ENCODE peak calls at places on chromosome 3, in six cellular contexts. One of them, this sample, is unnamed.

GRCh38 chr3:100577382-100578008 is 31.9 kb upstream of the ADGRG7 start:
- DNase-seq in activated CD4-positive, alpha-beta T cell treated with anti-CD3 and anti-CD28 coated beads, Interleukin-2, amount 50 U/mL, for 4 hours: no peak
- DNase-seq in endothelial cell: no peak
- DNase-seq in B cell: no peak
- DNase-seq in RWPE2: no peak
- DNase-seq in stimulated activated CD4-positive, alpha-beta T cell treated with anti-CD3 and anti-CD28 coated beads, TNF-alpha, amount 100 ng/mL, for 48 hours: no peak
- DNase-seq in this sample: no peak

GRCh38 chr3:155555479-155556065 is 189.3 kb downstream of the PLCH1 start:
- DNase-seq in stimulated activated CD4-positive, alpha-beta T cell treated with anti-CD3 and anti-CD28 coated beads, TNF-alpha, amount 100 ng/mL, for 48 hours: no peak
- DNase-seq in B cell: no peak
- DNase-seq in RWPE2: no peak
- DNase-seq in endothelial cell: no peak
- DNase-seq in activated CD4-positive, alpha-beta T cell treated with anti-CD3 and anti-CD28 coated beads, Interleukin-2, amount 50 U/mL, for 4 hours: no peak
- DNase-seq in this sample: no peak

GRCh38 chr3:184227481-184227935 is 1.9 kb upstream of the VWA5B2 start:
- DNase-seq in B cell: peak
- DNase-seq in endothelial cell: peak
- DNase-seq in stimulated activated CD4-positive, alpha-beta T cell treated with anti-CD3 and anti-CD28 coated beads, TNF-alpha, amount 100 ng/mL, for 48 hours: peak
- DNase-seq in activated CD4-positive, alpha-beta T cell treated with anti-CD3 and anti-CD28 coated beads, Interleukin-2, amount 50 U/mL, for 4 hours: peak
- DNase-seq in RWPE2: no peak
- DNase-seq in this sample: peak

GRCh38 chr3:128548011-128548410 is 55.0 kb upstream of the GATA2 start:
- DNase-seq in B cell: no peak
- DNase-seq in activated CD4-positive, alpha-beta T cell treated with anti-CD3 and anti-CD28 coated beads, Interleukin-2, amount 50 U/mL, for 4 hours: no peak
- DNase-seq in endothelial cell: no peak
- DNase-seq in RWPE2: no peak
- DNase-seq in stimulated activated CD4-positive, alpha-beta T cell treated with anti-CD3 and anti-CD28 coated beads, TNF-alpha, amount 100 ng/mL, for 48 hours: no peak
- DNase-seq in this sample: no peak

GRCh38 chr3:13244695-13245449 is 171.6 kb upstream of the IQSEC1 start:
- DNase-seq in RWPE2: no peak
- DNase-seq in activated CD4-positive, alpha-beta T cell treated with anti-CD3 and anti-CD28 coated beads, Interleukin-2, amount 50 U/mL, for 4 hours: no peak
- DNase-seq in endothelial cell: no peak
- DNase-seq in B cell: no peak
- DNase-seq in stimulated activated CD4-positive, alpha-beta T cell treated with anti-CD3 and anti-CD28 coated beads, TNF-alpha, amount 100 ng/mL, for 48 hours: no peak
- DNase-seq in this sample: peak

GRCh38 chr3:120752865-120753264 is 10.3 kb downstream of the GTF2E1 start:
- DNase-seq in activated CD4-positive, alpha-beta T cell treated with anti-CD3 and anti-CD28 coated beads, Interleukin-2, amount 50 U/mL, for 4 hours: no peak
- DNase-seq in RWPE2: no peak
- DNase-seq in endothelial cell: no peak
- DNase-seq in stimulated activated CD4-positive, alpha-beta T cell treated with anti-CD3 and anti-CD28 coated beads, TNF-alpha, amount 100 ng/mL, for 48 hours: no peak
- DNase-seq in B cell: no peak
- DNase-seq in this sample: no peak

GRCh38 chr3:183275418-183275817 is 22.4 kb downstream of the B3GNT5 start:
- DNase-seq in stimulated activated CD4-positive, alpha-beta T cell treated with anti-CD3 and anti-CD28 coated beads, TNF-alpha, amount 100 ng/mL, for 48 hours: no peak
- DNase-seq in B cell: no peak
- DNase-seq in RWPE2: no peak
- DNase-seq in endothelial cell: no peak
- DNase-seq in activated CD4-positive, alpha-beta T cell treated with anti-CD3 and anti-CD28 coated beads, Interleukin-2, amount 50 U/mL, for 4 hours: no peak
- DNase-seq in this sample: no peak

GRCh38 chr3:185555101-185555501 is 2.7 kb upstream of the LIPH start:
- DNase-seq in stimulated activated CD4-positive, alpha-beta T cell treated with anti-CD3 and anti-CD28 coated beads, TNF-alpha, amount 100 ng/mL, for 48 hours: no peak
- DNase-seq in activated CD4-positive, alpha-beta T cell treated with anti-CD3 and anti-CD28 coated beads, Interleukin-2, amount 50 U/mL, for 4 hours: no peak
- DNase-seq in endothelial cell: no peak
- DNase-seq in RWPE2: no peak
- DNase-seq in B cell: no peak
- DNase-seq in this sample: no peak

GRCh38 chr3:177781686-177782161 is 584.4 kb upstream of the TBL1XR1 start:
- DNase-seq in activated CD4-positive, alpha-beta T cell treated with anti-CD3 and anti-CD28 coated beads, Interleukin-2, amount 50 U/mL, for 4 hours: no peak
- DNase-seq in RWPE2: no peak
- DNase-seq in endothelial cell: no peak
- DNase-seq in stimulated activated CD4-positive, alpha-beta T cell treated with anti-CD3 and anti-CD28 coated beads, TNF-alpha, amount 100 ng/mL, for 48 hours: no peak
- DNase-seq in B cell: no peak
- DNase-seq in this sample: no peak

This sample was measured in H54.